ENCODE peak calls at places on chromosome 13, in six cellular contexts. L, D, X, Z, C and J are unnamed samples.

GRCh38 chr13:62626771-62627170 is 1211.1 kb upstream of the PCDH20 start:
- DNase-seq in L (no peak), D (no peak), X (no peak), Z (no peak), C (no peak), J (no peak)

GRCh38 chr13:51698352-51698751 is 105.6 kb downstream of the DHRS12 start:
- DNase-seq in L (no peak), D (no peak), X (no peak), Z (no peak), C (no peak), J (no peak)

GRCh38 chr13:90562388-90562787 is 785.1 kb upstream of the MIR17HG start:
- DNase-seq in L (no peak), D (no peak), X (no peak), Z (no peak), C (no peak), J (no peak)

GRCh38 chr13:34017231-34017630 is 199.3 kb downstream of the RFC3 start:
- DNase-seq in L (no peak), D (no peak), X (no peak), Z (no peak), C (no peak), J (no peak)

GRCh38 chr13:35712907-35713685 is 236.6 kb upstream of the MAB21L1 start:
- DNase-seq in L (no peak), D (no peak), X (no peak), Z (peak; percentile 39), C (no peak), J (peak; percentile 96)

GRCh38 chr13:28273919-28274318 is 135.6 kb downstream of the PAN3 start:
- DNase-seq in L (no peak), D (no peak), X (no peak), Z (no peak), C (no peak), J (no peak)

GRCh38 chr13:49444517-49445395 is 682 bp downstream of the SETDB2 start:
- DNase-seq in L (no peak), D (no peak), X (no peak), Z (peak; percentile 63), C (peak; percentile 42), J (peak; percentile 51)

GRCh38 chr13:94030415-94031119 is 448.9 kb downstream of the DCT start:
- DNase-seq in L (no peak), D (no peak), X (no peak), Z (no peak), C (no peak), J (no peak)

GRCh38 chr13:98033277-98034247 is 80.1 kb downstream of the IPO5 start:
- DNase-seq in L (no peak), D (no peak), X (no peak), Z (peak; percentile 25), C (no peak), J (no peak)

GRCh38 chr13:114162533-114162922 is 16.5 kb upstream of the CFAP97D2 start:
- DNase-seq in L (no peak), D (no peak), X (no peak), Z (no peak), C (no peak), J (no peak)

GRCh38 chr13:37667631-37668161 is 69.1 kb upstream of the POSTN start:
- DNase-seq in L (no peak), D (no peak), X (no peak), Z (peak; percentile 20), C (no peak), J (no peak)

GRCh38 chr13:25783480-25784081 is 268.2 kb downstream of the SHISA2 start:
- DNase-seq in L (no peak), D (no peak), X (no peak), Z (no peak), C (no peak), J (no peak)

GRCh38 chr13:74974234-74974879 is 507.6 kb downstream of the TBC1D4 start:
- DNase-seq in L (no peak), D (no peak), X (no peak), Z (no peak), C (no peak), J (no peak)

GRCh38 chr13:80476953-80477352 is 136.0 kb upstream of the SPRY2 start:
- DNase-seq in L (no peak), D (no peak), X (no peak), Z (no peak), C (no peak), J (no peak)

GRCh38 chr13:34512811-34513210 is 429.3 kb upstream of the NBEA start:
- DNase-seq in L (no peak), D (no peak), X (no peak), Z (no peak), C (no peak), J (no peak)

GRCh38 chr13:34030782-34031181 is 212.8 kb downstream of the RFC3 start:
- DNase-seq in L (no peak), D (no peak), X (no peak), Z (no peak), C (no peak), J (no peak)

GRCh38 chr13:101394597-101394996 is 21.7 kb downstream of the NALCN start:
- DNase-seq in L (no peak), D (no peak), X (no peak), Z (no peak), C (no peak), J (no peak)

DNA sequence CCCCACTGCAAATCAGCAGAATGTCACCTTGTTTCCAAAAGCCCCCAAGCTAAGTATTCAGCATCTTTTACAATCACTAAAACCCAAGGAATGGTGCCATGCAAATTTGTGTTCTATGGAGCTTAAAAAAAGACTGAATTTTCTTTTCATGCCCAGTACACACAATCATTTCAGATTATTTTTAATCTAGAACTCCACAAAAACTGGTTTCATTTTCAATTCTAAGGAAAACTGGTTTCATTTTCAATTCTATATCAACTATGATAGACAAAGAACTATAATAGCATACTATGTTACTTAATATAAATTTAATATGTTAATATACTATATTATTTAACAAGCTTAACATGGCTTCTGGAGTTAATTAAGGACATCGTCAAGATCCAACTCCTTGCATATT is 88.4 kb upstream of the DOCK9 start:
- DNase-seq in L (no peak), D (no peak), X (no peak), Z (no peak), C (peak; percentile 16), J (no peak)
- H3K27me3 ChIP-seq in L (no peaks in the 10 kb centered on the region), D (no peaks in the 10 kb centered on the region), X (no peaks in the 10 kb centered on the region), Z (no peaks in the 10 kb centered on the region), C (no peaks in the 10 kb centered on the region), J (no peaks in the 10 kb centered on the region)

GRCh38 chr13:95192998-95193397 is 108.3 kb downstream of the ABCC4 start:
- DNase-seq in L (no peak), D (no peak), X (no peak), Z (no peak), C (no peak), J (no peak)

GRCh38 chr13:95197548-95197947 is 103.7 kb downstream of the ABCC4 start:
- DNase-seq in L (no peak), D (no peak), X (no peak), Z (no peak), C (no peak), J (no peak)

GRCh38 chr13:95191821-95192220 is 109.4 kb downstream of the ABCC4 start:
- DNase-seq in L (no peak), D (peak; percentile 73), X (peak; percentile 57), Z (peak; percentile 33), C (peak; percentile 64), J (no peak)

GRCh38 chr13:95195146-95195545 is 106.1 kb downstream of the ABCC4 start:
- DNase-seq in L (no peak), D (no peak), X (no peak), Z (no peak), C (no peak), J (no peak)

DNA sequence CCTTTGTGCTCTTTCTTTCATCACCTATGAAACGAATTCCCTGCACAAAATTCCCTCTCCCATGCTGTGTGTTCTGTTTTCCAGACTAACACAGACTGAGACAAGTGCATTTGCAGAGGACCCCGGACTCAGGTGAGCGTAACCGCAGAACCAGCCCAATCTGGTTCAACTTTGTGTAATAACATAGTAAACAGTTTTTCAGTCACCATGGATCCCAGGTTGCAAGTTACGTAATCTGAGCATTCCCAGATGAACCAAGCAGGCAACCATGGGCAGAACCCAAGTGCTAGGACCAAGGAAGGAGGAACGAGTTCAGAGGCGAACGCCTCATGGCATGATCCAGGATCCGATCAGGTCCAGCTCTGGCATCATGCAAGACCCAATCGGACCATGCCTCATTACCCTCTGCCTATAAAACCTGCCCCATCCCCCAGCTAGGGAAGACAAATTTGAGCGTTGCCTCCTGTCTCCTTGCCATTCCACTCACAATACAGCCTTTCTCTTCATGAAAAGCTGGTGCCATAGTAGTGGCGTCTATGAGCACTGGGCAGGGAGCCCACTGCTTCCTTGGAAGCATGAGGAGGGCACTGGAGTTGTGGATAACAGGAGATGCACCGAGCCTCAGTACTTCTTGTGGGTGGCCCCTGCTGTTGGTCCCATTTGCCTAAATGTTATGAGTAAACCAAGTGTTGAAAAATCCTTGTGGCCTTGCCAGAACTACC is 107.6 kb downstream of the ABCC4 start:
- DNase-seq in L (no peak), D (no peak), X (no peak), Z (no peak), C (no peak), J (no peak)
- H3K4me3 ChIP-seq in L (no peak overlapping the region), D (no peak overlapping the region), X (no peak overlapping the region), Z (no peak overlapping the region), C (no peak overlapping the region), J (no peak overlapping the region)

GRCh38 chr13:47004552-47004951 is 107.7 kb upstream of the HTR2A start:
- DNase-seq in L (no peak), D (no peak), X (no peak), Z (no peak), C (no peak), J (no peak)

GRCh38 chr13:47000166-47000565 is 103.3 kb upstream of the HTR2A start:
- DNase-seq in L (no peak), D (no peak), X (no peak), Z (peak; percentile 42), C (no peak), J (no peak)

GRCh38 chr13:47008318-47008717 is 111.5 kb upstream of the HTR2A start:
- DNase-seq in L (no peak), D (no peak), X (no peak), Z (no peak), C (no peak), J (no peak)

GRCh38 chr13:47005761-47006414 is 109.0 kb upstream of the HTR2A start:
- DNase-seq in L (no peak), D (no peak), X (no peak), Z (no peak), C (no peak), J (no peak)

DNA sequence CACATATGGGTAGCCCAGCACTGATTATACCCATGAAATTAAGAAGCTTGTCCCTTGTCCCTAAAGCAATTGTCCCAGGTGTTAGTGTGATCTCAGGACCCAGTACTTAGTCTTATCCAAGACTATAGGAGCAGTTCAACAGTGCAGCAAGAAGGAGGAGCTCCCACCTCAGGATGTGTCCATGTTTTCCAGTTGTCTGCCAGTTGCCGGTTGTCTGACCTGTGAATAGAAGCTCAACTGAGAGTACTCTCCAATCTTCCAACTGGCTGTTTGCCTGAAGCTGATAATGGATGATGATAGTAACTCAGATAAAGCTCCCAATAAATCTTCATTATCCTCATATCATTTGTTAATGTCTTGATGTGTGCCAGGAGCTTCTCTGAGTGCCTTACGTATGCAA is 107.2 kb upstream of the HTR2A start:
- DNase-seq in L (no peak), D (no peak), X (no peak), Z (peak; percentile 54), C (no peak), J (no peak)
- TF ChIP-seq CTCF in L (no peak), D (no peak), X (peak; percentile 20), Z (no peak), C (no peak), J (peak; percentile 5)

DNA sequence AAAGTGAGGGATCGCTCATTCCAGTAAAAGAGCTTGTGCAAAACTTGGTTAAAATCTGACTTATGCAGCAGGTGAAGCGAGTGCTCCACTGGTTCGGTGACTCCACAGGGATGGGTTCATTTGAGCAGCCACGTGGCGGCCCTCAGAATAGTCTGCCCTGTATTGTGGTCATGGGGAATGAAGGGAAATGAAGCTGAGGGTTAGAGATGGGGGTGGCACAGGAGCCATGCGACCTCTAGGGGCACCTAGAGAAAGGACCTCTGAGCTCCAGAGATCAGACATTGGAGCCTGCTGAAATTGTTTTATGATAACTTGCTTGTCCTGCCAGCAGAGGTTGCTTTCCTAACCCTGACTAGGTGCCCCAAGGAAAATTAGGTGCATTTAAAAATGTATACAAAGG is 26.6 kb downstream of the CBY2 start:
- DNase-seq in L (no peak), D (no peak), X (no peak), Z (no peak), C (peak; percentile 7), J (no peak)
- H3K27me3 ChIP-seq in L (no peaks in the 10 kb centered on the region), D (no peaks in the 10 kb centered on the region), X (peaks cover 12% of the 10 kb centered on the region), Z (peaks cover 3% of the 10 kb centered on the region), C (no peaks in the 10 kb centered on the region), J (peaks cover 7% of the 10 kb centered on the region)